ENCODE peak calls at places on chromosomes 1 and 21, in seven cellular contexts. B is lower lobe of right lung; A is GM12878; C is uterus; J is cardiac muscle cell; N is naive thymus-derived CD4-positive, alpha-beta T cell; R is IMR-90. L is an unnamed sample.

GRCh38 chr1:226945106-226945857 is 5.2 kb downstream of the COQ8A start:
- DNase-seq in B (peak; percentile 63), A (no peak), C (no peak), J (no peak), N (no peak), R (no peak), L (peak; percentile 54)

GRCh38 chr1:115649964-115650363 is 8.2 kb downstream of the VANGL1 start:
- DNase-seq in B (no peak), A (no peak), C (no peak), J (peak; percentile 53), N (no peak), R (no peak), L (no peak)

GRCh38 chr21:32335601-32336575 is 37.2 kb downstream of the MRAP start:
- DNase-seq in B (no peak), A (no peak), C (no peak), J (no peak), N (no peak), R (peak; percentile 14), L (no peak)

GRCh38 chr1:116254776-116255175 is 118.3 kb upstream of the ATP1A1 start:
- DNase-seq in B (no peak), A (no peak), C (no peak), J (no peak), N (no peak), R (no peak), L (no peak)

GRCh38 chr1:71660417-71660816 is 579.6 kb upstream of the ZRANB2 start:
- DNase-seq in B (no peak), A (no peak), C (no peak), J (no peak), N (no peak), R (peak; percentile 60), L (no peak)

GRCh38 chr1:65958561-65959350 is 166.1 kb downstream of the PDE4B start:
- DNase-seq in B (peak; percentile 50), A (peak; percentile 7), C (no peak), J (peak; percentile 66), N (no peak), R (peak; percentile 60), L (no peak)

GRCh38 chr1:117795190-117795589 is 134.2 kb downstream of the GDAP2 start:
- DNase-seq in B (no peak), A (no peak), C (no peak), J (no peak), N (no peak), R (peak; percentile 94), L (no peak)

GRCh38 chr1:9249534-9250335 is 15.2 kb downstream of the H6PD start:
- DNase-seq in B (peak; percentile 74), A (no peak), C (peak; percentile 57), J (no peak), N (no peak), R (peak; percentile 44), L (no peak)

GRCh38 chr1:115013792-115014191 is 15.8 kb upstream of the TSHB start:
- DNase-seq in B (no peak), A (no peak), C (no peak), J (no peak), N (no peak), R (no peak), L (no peak)

GRCh38 chr1:168801032-168801745 is 72.2 kb upstream of the DPT start:
- DNase-seq in B (no peak), A (no peak), C (no peak), J (no peak), N (no peak), R (no peak), L (no peak)

GRCh38 chr1:76330993-76331603 is 256.6 kb downstream of the ST6GALNAC3 start:
- DNase-seq in B (no peak), A (no peak), C (no peak), J (peak; percentile 60), N (no peak), R (peak; percentile 77), L (no peak)

GRCh38 chr1:98323906-98324358 is 337.6 kb upstream of the SNX7 start:
- DNase-seq in B (no peak), A (no peak), C (no peak), J (no peak), N (no peak), R (peak; percentile 96), L (peak; percentile 68)

GRCh38 chr1:156926175-156926574 is 5.7 kb downstream of the LRRC71 start:
- DNase-seq in B (peak; percentile 84), A (no peak), C (no peak), J (peak; percentile 42), N (no peak), R (peak; percentile 56), L (no peak)

GRCh38 chr1:204331847-204332487 is 27.8 kb downstream of the PLEKHA6 start:
- DNase-seq in B (no peak), A (no peak), C (no peak), J (no peak), N (no peak), R (no peak), L (no peak)

GRCh38 chr1:13699936-13700520 is at the start of gene PRDM2:
- DNase-seq in B (peak; percentile 79), A (no peak), C (peak; percentile 45), J (peak; percentile 67), N (peak; percentile 60), R (peak; percentile 17), L (peak; percentile 78)

GRCh38 chr1:45521413-45522323 is at the start of gene PRDX1:
- DNase-seq in B (peak; percentile 95), A (peak; percentile 93), C (peak; percentile 99), J (peak; percentile 95), N (peak; percentile 92), R (peak; percentile 94), L (peak; percentile 98)
- H3K4me1 ChIP-seq in B (peaks cover 27% of the 10 kb centered on the region), A (peaks cover 10% of the 10 kb centered on the region), C (no peaks in the 10 kb centered on the region), J (peaks cover 31% of the 10 kb centered on the region), N (peaks cover 8% of the 10 kb centered on the region), R (peaks cover 7% of the 10 kb centered on the region), L (no peaks in the 10 kb centered on the region)

DNA sequence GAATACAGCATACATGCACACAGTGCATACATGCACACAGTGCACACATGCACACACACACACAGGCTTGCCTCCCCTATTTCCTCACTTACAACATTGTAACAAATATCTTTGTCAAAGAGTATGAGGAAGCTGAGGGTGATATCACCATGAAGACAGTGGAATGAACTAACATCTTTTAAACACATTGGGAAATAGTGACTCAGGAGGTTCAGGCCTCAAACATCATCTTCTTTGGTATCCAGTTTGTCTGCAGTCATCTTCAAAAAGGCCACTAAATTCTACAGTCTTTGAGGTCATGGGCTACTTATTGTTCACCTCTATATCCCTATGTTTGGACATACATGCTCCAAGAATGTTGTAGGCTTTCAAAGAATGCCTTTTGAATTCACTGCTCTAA is 2.1 kb upstream of the LCE2B start:
- DNase-seq in B (no peak), A (no peak), C (no peak), J (no peak), N (no peak), R (no peak), L (no peak)
- H3K9me3 ChIP-seq in B (no peaks in the 10 kb centered on the region), A (no peaks in the 10 kb centered on the region), C (no peaks in the 10 kb centered on the region), J (no peaks in the 10 kb centered on the region), N (no peaks in the 10 kb centered on the region), R (no peaks in the 10 kb centered on the region), L (no peaks in the 10 kb centered on the region)

DNA sequence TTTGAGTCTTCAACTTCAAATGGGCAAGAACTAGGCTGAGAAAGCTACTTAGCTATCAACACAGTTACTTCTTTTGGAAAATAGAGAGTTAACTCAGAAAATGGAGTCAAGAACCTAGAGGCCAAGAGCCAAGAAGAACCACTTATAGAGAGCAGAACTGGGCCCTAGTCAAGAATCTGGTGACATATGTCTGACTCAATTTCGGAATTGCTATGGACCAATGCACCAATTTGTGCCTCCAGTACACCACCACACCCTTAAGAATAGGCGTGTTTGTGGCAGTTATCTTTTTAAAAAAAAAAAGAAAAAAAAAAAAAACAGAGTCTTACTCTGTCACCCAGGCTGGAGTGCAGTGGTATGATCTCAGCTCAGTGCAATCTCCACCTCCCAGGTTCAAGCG is 7.8 kb downstream of the S100A2 start:
- DNase-seq in B (no peak), A (no peak), C (no peak), J (no peak), N (no peak), R (no peak), L (no peak)
- H3K27ac ChIP-seq in B (no peak overlapping the region), A (no peak overlapping the region), C (no peak overlapping the region), J (no peak overlapping the region), N (no peak overlapping the region), R (no peak overlapping the region), L (no peak overlapping the region)

GRCh38 chr1:170535418-170535817 is 3.5 kb downstream of the GORAB start:
- DNase-seq in B (no peak), A (no peak), C (no peak), J (no peak), N (no peak), R (no peak), L (no peak)

GRCh38 chr1:170534626-170535147 is 2.7 kb downstream of the GORAB start:
- DNase-seq in B (no peak), A (no peak), C (no peak), J (no peak), N (no peak), R (no peak), L (no peak)

GRCh38 chr1:170530972-170531757 is 801 bp upstream of the GORAB start:
- DNase-seq in B (peak; percentile 49), A (no peak), C (peak; percentile 59), J (no peak), N (no peak), R (no peak), L (peak; percentile 66)

GRCh38 chr1:170531758-170532657 is at the start of gene GORAB:
- DNase-seq in B (peak; percentile 95), A (peak; percentile 82), C (peak; percentile 88), J (peak; percentile 93), N (peak; percentile 74), R (peak; percentile 97), L (peak; percentile 74)

DNA sequence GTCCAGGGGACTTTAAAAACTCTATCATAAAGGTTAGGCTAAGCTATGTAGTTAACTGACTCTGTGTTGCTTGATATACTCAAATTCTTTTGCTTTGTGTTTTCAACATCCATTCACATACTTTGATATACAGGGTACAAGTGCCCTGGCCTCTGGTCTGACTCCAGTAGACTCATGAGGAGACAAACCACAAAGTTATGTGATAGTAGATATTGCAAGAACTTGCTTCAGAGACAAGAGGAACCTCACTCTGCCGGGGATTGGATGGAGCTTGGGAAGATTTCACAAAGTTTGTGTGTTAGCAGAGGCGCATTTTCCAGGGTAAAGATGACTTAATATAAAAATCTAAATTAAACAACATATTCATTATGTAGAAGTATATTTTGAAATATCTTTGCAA is 1.4 kb downstream of the GORAB start:
- DNase-seq in B (no peak), A (no peak), C (no peak), J (no peak), N (no peak), R (peak; percentile 70), L (no peak)
- H3K4me1 ChIP-seq in B (peaks cover 46% of the 10 kb centered on the region), A (no peaks in the 10 kb centered on the region), C (peaks cover 6% of the 10 kb centered on the region), J (peaks cover 8% of the 10 kb centered on the region), N (peaks cover 14% of the 10 kb centered on the region), R (peaks cover 2% of the 10 kb centered on the region), L (peaks cover 15% of the 10 kb centered on the region)